ENCODE peak calls at places on chromosome 15, in seven cellular contexts. J is cardiac muscle cell, X is HT1080, Q is D341Med, Y is transverse colon, K is small intestine, D is Kasumi-1. E is an unnamed sample.

GRCh38 chr15:33716025-33716424 is 252.3 kb upstream of the CHRM5 start:
- DNase-seq in K (no peak), D (no peak), Q (no peak), J (no peak), Y (no peak), X (no peak), E (no peak)

GRCh38 chr15:28995193-28995592 is 109.4 kb downstream of the APBA2 start:
- DNase-seq in X (no peak), Y (no peak), D (no peak), Q (no peak), J (no peak), K (no peak), E (no peak)

GRCh38 chr15:48324949-48325348 is 6.3 kb upstream of the DUT start:
- DNase-seq in X (no peak), K (no peak), Q (no peak), D (no peak), J (no peak), Y (no peak), E (no peak)

GRCh38 chr15:76711351-76711827 is 193.8 kb downstream of the SCAPER start:
- DNase-seq in J (no peak), D (no peak), Q (no peak), Y (no peak), X (no peak), K (no peak), E (no peak)

GRCh38 chr15:95626501-95627361 is 703.8 kb upstream of the NR2F2 start:
- DNase-seq in Y (no peak), D (no peak), K (no peak), X (no peak), J (no peak), Q (no peak), E (peak)

GRCh38 chr15:84669726-84670125 is 11.7 kb upstream of the NMB start:
- DNase-seq in Q (no peak), D (no peak), Y (no peak), K (no peak), X (no peak), J (no peak), E (no peak)

GRCh38 chr15:31461911-31462480 is 135.4 kb downstream of the KLF13 start:
- DNase-seq in K (no peak), D (no peak), X (no peak), Y (no peak), J (no peak), Q (no peak), E (no peak)

GRCh38 chr15:67373266-67373665 is 118.7 kb downstream of the IQCH start:
- DNase-seq in D (no peak), Q (no peak), K (no peak), J (no peak), X (no peak), Y (no peak), E (peak)

GRCh38 chr15:90315276-90315982 is 36.7 kb upstream of the ZNF774 start:
- DNase-seq in K (peak), J (peak), D (no peak), Y (peak), Q (no peak), X (peak), E (no peak)

GRCh38 chr15:51917493-51917892 is 54.1 kb downstream of the LEO1 start:
- DNase-seq in Y (no peak), Q (peak), X (peak), J (peak), K (peak), D (peak), E (no peak)

GRCh38 chr15:83200162-83200561 is 7.5 kb downstream of the HDGFL3 start:
- DNase-seq in X (no peak), K (no peak), J (peak), D (no peak), Q (no peak), Y (no peak), E (no peak)

GRCh38 chr15:82995076-82995475 is 9.1 kb downstream of the RAMAC start:
- DNase-seq in Q (peak), K (no peak), J (no peak), Y (no peak), X (no peak), D (no peak), E (no peak)

GRCh38 chr15:42375941-42376340 is 16.6 kb downstream of the CAPN3 start:
- DNase-seq in D (no peak), K (no peak), Y (no peak), J (no peak), Q (no peak), X (no peak), E (no peak)

GRCh38 chr15:60584355-60585023 is 105.5 kb upstream of the ICE2 start:
- DNase-seq in D (no peak), X (peak), Y (no peak), K (peak), Q (no peak), J (no peak), E (no peak)

GRCh38 chr15:68871507-68871906 is 50.8 kb upstream of the ANP32A start:
- DNase-seq in D (no peak), Q (no peak), K (no peak), Y (no peak), X (no peak), J (no peak), E (no peak)

E was measured in retina.